ENCODE peak calls at places on chromosome 2, in seven cellular contexts. E is left lung, B is heart left ventricle, S is body of pancreas, A is transverse colon, N is SJSA1, Y is tibial artery. Q is an unnamed sample. For H3K4me1, the result is how much of the 10 kb centered on the place peaks cover.

GRCh38 chr2:127054996-127055785 is 51.8 kb downstream of the BIN1 start:
- DNase-seq in S (no peak), A (no peak), N (no peak), E (peak), B (no peak), Y (no peak), Q (no peak)

GRCh38 chr2:71226391-71226964 is 425 bp downstream of the PAIP2B start:
- DNase-seq in N (peak), A (peak), E (peak), Y (peak), B (peak), S (peak), Q (peak)

GRCh38 chr2:152122161-152122560 is 23.3 kb upstream of the CACNB4 start:
- DNase-seq in Y (no peak), B (no peak), E (no peak), S (no peak), N (no peak), A (no peak), Q (no peak)

GRCh38 chr2:71067567-71068217 is 756 bp upstream of the NAGK start:
- DNase-seq in S (no peak), E (no peak), B (no peak), A (no peak), N (no peak), Y (no peak), Q (peak)

GRCh38 chr2:229601396-229601795 is 113.0 kb downstream of the DNER start:
- DNase-seq in E (no peak), B (no peak), A (no peak), N (no peak), Y (no peak), S (no peak), Q (no peak)

GRCh38 chr2:9114457-9114856 is 92.2 kb upstream of the ASAP2 start:
- DNase-seq in E (no peak), N (no peak), B (no peak), A (no peak), Y (no peak), S (no peak), Q (no peak)

GRCh38 chr2:120852200-120852815 is 116.6 kb downstream of the GLI2 start:
- DNase-seq in Y (no peak), A (no peak), B (no peak), E (peak), S (no peak), N (no peak), Q (no peak)

GRCh38 chr2:36963106-36963505 is 3.2 kb downstream of the STRN start:
- DNase-seq in S (no peak), N (no peak), B (no peak), A (no peak), E (no peak), Y (no peak), Q (no peak)

GRCh38 chr2:96264086-96264485 is 1.7 kb downstream of the TMEM127 start:
- DNase-seq in S (no peak), Y (no peak), B (no peak), E (no peak), N (no peak), A (no peak), Q (no peak)

GRCh38 chr2:42929985-42930581 is 137.7 kb upstream of the HAAO start:
- DNase-seq in E (no peak), S (no peak), Y (no peak), A (no peak), B (peak), N (peak), Q (no peak)

GRCh38 chr2:160932960-160933359 is 227.3 kb upstream of the TANK start:
- DNase-seq in Y (no peak), E (no peak), A (no peak), B (no peak), S (no peak), N (peak), Q (no peak)

GRCh38 chr2:170145191-170145590 is 32.8 kb upstream of the MYO3B start:
- DNase-seq in E (no peak), Y (no peak), A (no peak), N (no peak), S (no peak), B (no peak), Q (no peak)

GRCh38 chr2:185802926-185803325 is 64.3 kb downstream of the FSIP2 start:
- DNase-seq in Y (no peak), B (no peak), E (no peak), N (no peak), S (no peak), A (no peak), Q (no peak)

GRCh38 chr2:72917138-72917874 is at the start of gene EMX1:
- DNase-seq in S (peak), A (peak), N (peak), Y (no peak), B (no peak), E (peak), Q (no peak)

GRCh38 chr2:3323360-3324035 is 54.1 kb downstream of the EIPR1 start:
- DNase-seq in Y (no peak), N (no peak), A (no peak), B (no peak), S (no peak), E (no peak), Q (no peak)

GRCh38 chr2:199228887-199229819 is 228.6 kb downstream of the SATB2 start:
- DNase-seq in N (peak), S (no peak), B (no peak), A (no peak), Y (no peak), E (no peak), Q (no peak)

GRCh38 chr2:226002438-226002837 is 602.9 kb downstream of the NYAP2 start:
- DNase-seq in A (no peak), E (no peak), Y (peak), N (no peak), B (no peak), S (no peak), Q (no peak)

GRCh38 chr2:143513081-143513480 is 383.9 kb downstream of the ARHGAP15 start:
- DNase-seq in E (no peak), B (peak), A (no peak), N (no peak), S (peak), Y (peak), Q (no peak)

GRCh38 chr2:192288290-192288689 is 93.6 kb upstream of the TMEFF2 start:
- DNase-seq in Y (no peak), E (no peak), N (no peak), B (no peak), A (no peak), S (no peak), Q (no peak)

GRCh38 chr2:112150447-112150846 is 12.3 kb downstream of the FBLN7 start:
- DNase-seq in E (no peak), S (no peak), Y (no peak), N (peak), B (no peak), A (no peak), Q (no peak)

GRCh38 chr2:64260817-64261216 is 116.6 kb upstream of the PELI1 start:
- DNase-seq in A (peak), E (peak), S (no peak), N (no peak), B (peak), Y (peak), Q (no peak)

GRCh38 chr2:217725409-217725808 is 277.4 kb downstream of the TNS1 start:
- DNase-seq in B (no peak), N (no peak), Y (no peak), S (no peak), A (no peak), E (no peak), Q (no peak)

GRCh38 chr2:32942728-32943485 is 3.8 kb upstream of the LTBP1 start:
- DNase-seq in E (no peak), S (no peak), B (no peak), N (no peak), Y (no peak), A (no peak), Q (no peak)

GRCh38 chr2:11658623-11659475 is 11.1 kb downstream of the NTSR2 start:
- DNase-seq in S (no peak), A (no peak), N (no peak), Y (no peak), E (no peak), B (no peak), Q (no peak)

GRCh38 chr2:160459543-160460332 is 33.9 kb downstream of the RBMS1 start:
- DNase-seq in Y (no peak), E (no peak), S (no peak), N (no peak), A (no peak), B (no peak), Q (no peak)

GRCh38 chr2:10529611-10530010 is 81.5 kb upstream of the ODC1 start:
- DNase-seq in E (no peak), A (no peak), B (no peak), S (no peak), N (peak), Y (no peak), Q (no peak)

GRCh38 chr2:174750923-174751441 is 13.3 kb downstream of the CHRNA1 start:
- DNase-seq in A (no peak), N (no peak), S (no peak), E (no peak), Y (no peak), B (no peak), Q (peak)

GRCh38 chr2:27701676-27702075 is 38.0 kb downstream of the SLC4A1AP start:
- DNase-seq in A (no peak), S (no peak), Y (no peak), E (peak), N (no peak), B (peak), Q (no peak)

GRCh38 chr2:130313812-130314334 is 28.8 kb upstream of the IMP4 start:
- DNase-seq in Y (no peak), E (peak), N (no peak), B (no peak), S (no peak), A (no peak), Q (no peak)

GRCh38 chr2:240467149-240467642 is 31.7 kb downstream of the GPC1 start:
- DNase-seq in Y (no peak), B (peak), A (peak), S (no peak), E (peak), N (peak), Q (peak)

GRCh38 chr2:55116966-55117365 is 66.7 kb upstream of the RTN4 start:
- DNase-seq in E (no peak), A (no peak), N (peak), Y (no peak), B (no peak), S (no peak), Q (no peak)

GRCh38 chr2:55118643-55119065 is 68.4 kb upstream of the RTN4 start:
- DNase-seq in A (no peak), Y (no peak), E (no peak), B (no peak), N (no peak), S (no peak), Q (no peak)

GRCh38 chr2:55114597-55114996 is 64.3 kb upstream of the RTN4 start:
- DNase-seq in B (no peak), E (no peak), A (no peak), S (no peak), Y (no peak), N (no peak), Q (no peak)

GRCh38 chr2:55115795-55116597 is 65.7 kb upstream of the RTN4 start:
- DNase-seq in S (no peak), N (peak), E (no peak), A (no peak), Y (no peak), B (no peak), Q (no peak)

GRCh38 chr2:55116598-55116964 is 66.3 kb upstream of the RTN4 start:
- DNase-seq in S (no peak), Y (no peak), A (no peak), N (peak), E (no peak), B (no peak), Q (no peak)
- H3K4me1 ChIP-seq in S (under half), Y (under half), A (under half), N (half or more), E (under half), B (under half), Q (under half)

DNA sequence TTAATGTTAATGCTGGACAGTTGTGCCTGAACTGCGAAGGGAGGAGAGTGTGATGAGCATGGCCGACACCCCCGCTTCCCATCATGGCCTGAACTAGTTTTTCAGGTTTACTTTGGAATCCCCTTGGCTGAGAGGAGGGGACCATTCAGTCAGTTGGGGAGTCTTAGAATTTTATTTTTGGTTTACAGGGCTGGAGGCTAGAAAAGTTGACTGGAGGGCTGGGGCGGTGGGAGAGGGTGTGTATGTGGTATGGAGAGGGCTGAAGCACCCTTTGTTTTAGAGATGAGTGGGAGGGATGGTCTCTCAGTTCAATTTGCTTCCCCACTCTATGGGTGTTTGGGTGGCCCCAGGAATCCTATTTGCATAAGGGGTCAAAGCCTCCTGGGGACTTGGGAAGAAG is 20.9 kb upstream of the TEX44 start:
- DNase-seq in B (no peak), S (no peak), Y (no peak), N (no peak), E (no peak), A (no peak), Q (no peak)
- H3K4me1 ChIP-seq in B (under half), S (under half), Y (under half), N (under half), E (under half), A (under half), Q (under half)

GRCh38 chr2:29015701-29016470 is 34.8 kb downstream of the TOGARAM2 start:
- DNase-seq in N (no peak), A (no peak), E (no peak), Y (no peak), S (no peak), B (peak), Q (no peak)
- H3K4me1 ChIP-seq in N (under half), A (under half), E (under half), Y (under half), S (under half), B (half or more), Q (half or more)

DNA sequence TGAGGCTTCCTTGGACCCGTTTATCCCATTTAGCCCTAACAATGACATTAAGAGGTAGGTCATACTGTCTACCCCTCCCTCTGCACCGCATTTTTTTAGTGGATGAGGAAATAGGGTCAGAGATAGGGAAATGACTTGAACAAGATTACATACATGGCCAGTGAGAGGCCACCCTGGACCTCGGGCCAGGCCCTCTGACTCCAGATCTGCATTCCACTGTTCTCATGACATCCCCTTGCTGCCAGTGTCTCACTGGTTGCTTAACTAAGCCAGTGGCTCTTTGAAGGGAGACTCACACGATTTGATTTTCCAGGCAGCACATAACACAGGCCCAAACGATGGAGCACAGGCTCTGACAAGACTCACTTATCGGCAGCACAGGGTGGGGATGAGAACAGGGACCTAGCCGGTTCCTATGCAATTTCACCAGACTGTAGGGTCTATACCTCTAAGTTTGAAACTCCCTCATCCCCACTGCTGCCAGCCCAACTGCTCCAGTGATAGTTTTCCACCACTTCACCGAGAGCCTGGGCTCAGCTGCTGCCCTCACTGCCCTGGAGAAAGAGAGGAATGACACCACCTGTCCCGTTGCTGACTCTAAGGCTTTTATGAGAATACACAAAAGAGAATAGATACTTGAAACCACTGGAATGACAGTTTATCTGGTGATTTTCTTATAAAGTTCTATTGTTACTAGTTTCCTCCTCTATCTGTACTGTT is 82.5 kb downstream of the TMEM247 start:
- DNase-seq in N (no peak), Y (peak), S (no peak), A (no peak), E (no peak), B (no peak), Q (no peak)
- H3K4me1 ChIP-seq in N (under half), Y (under half), S (under half), A (under half), E (under half), B (half or more), Q (under half)

DNA sequence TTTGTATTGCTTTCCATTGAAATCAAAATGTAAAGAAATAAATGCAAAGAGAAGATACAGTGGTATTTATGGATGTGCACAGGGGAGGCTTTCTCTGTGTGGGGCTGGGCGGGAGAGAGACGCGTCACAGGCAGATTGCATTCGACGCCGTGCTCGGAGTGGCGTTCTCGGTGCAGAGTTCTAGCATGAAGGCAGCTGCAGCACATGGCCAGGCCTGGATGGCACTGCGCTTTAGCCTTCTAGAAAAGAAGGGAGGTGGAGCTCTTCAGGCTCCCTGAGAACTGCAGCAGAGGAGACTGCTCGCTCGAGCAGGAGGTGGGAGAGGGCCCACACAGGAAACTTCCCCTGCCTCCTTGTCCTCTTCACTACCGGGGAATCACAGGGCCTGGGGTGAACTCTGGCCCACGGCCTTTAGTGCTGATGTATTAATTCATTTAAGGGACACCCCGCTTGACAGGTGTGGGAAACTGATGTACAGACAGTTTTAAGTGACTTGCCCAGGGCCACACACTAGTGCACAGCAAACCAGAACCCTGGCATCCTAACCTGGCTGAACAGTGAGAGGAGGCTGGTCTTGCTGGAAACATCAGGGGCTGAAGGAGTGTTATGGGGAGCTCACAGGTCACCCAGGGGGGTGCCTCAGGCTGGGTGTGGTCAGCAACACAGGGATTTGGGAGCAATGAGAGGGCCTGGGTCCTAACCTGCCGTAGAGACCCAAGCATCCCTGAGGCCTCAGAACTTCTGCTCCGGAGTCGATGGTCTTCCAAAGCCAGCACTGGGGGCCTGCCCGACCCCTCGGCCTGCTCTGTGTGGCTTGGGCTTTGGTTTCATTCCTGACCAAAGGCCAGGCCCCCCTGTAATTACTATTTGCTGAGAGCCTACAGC is 199.9 kb downstream of the HDAC4 start:
- DNase-seq in S (no peak), A (no peak), E (peak), Y (no peak), N (no peak), B (no peak), Q (no peak)
- H3K4me1 ChIP-seq in S (under half), A (under half), E (under half), Y (under half), N (under half), B (under half), Q (under half)